ENCODE peak calls at places on chromosomes 6 and 20, in seven cellular contexts. L is body of pancreas, C is sigmoid colon, U is spleen, E is transverse colon, R is upper lobe of left lung, S is uterus. G is an unnamed sample.

GRCh38 chr6:157669747-157670216 is 153.3 kb upstream of the SNX9 start:
- DNase-seq in L (peak; percentile 49), C (peak; percentile 93), U (peak; percentile 82), E (peak; percentile 79), R (peak; percentile 88), S (peak; percentile 78), G (peak; percentile 53)

GRCh38 chr6:3956054-3956453 is 106.9 kb downstream of the FAM50B start:
- DNase-seq in L (peak; percentile 25), C (no peak), U (no peak), E (no peak), R (no peak), S (no peak), G (no peak)

GRCh38 chr20:62711703-62712101 is 3.1 kb downstream of the NTSR1 start:
- DNase-seq in L (no peak), C (peak; percentile 92), U (no peak), E (peak; percentile 34), R (peak; percentile 62), S (no peak), G (no peak)

GRCh38 chr6:47195251-47195650 is 114.5 kb downstream of the TNFRSF21 start:
- DNase-seq in L (no peak), C (peak; percentile 81), U (no peak), E (peak; percentile 28), R (no peak), S (no peak), G (no peak)

GRCh38 chr6:105179244-105180065 is at the start of gene POPDC3:
- DNase-seq in L (peak; percentile 23), C (no peak), U (no peak), E (peak; percentile 18), R (peak; percentile 82), S (no peak), G (no peak)

GRCh38 chr20:13102689-13103088 is 93.9 kb downstream of the SPTLC3 start:
- DNase-seq in L (no peak), C (no peak), U (no peak), E (peak; percentile 21), R (no peak), S (no peak), G (no peak)

GRCh38 chr6:156634971-156635371 is 142.2 kb upstream of the ARID1B start:
- DNase-seq in L (peak; percentile 13), C (no peak), U (no peak), E (no peak), R (no peak), S (no peak), G (no peak)

GRCh38 chr6:160733045-160733646 is 31.1 kb downstream of the PLG start:
- DNase-seq in L (peak; percentile 57), C (no peak), U (no peak), E (peak; percentile 13), R (no peak), S (peak; percentile 16), G (no peak)

GRCh38 chr6:157611406-157611805 is 211.6 kb upstream of the SNX9 start:
- DNase-seq in L (peak; percentile 22), C (no peak), U (no peak), E (no peak), R (no peak), S (no peak), G (no peak)

GRCh38 chr6:35736293-35736894 is 438 bp upstream of the ARMC12 start:
- DNase-seq in L (peak; percentile 81), C (peak; percentile 85), U (peak; percentile 94), E (peak; percentile 89), R (no peak), S (peak; percentile 82), G (peak; percentile 62)

GRCh38 chr6:85008311-85009015 is 244.1 kb upstream of the TBX18 start:
- DNase-seq in L (no peak), C (no peak), U (no peak), E (no peak), R (no peak), S (no peak), G (no peak)

GRCh38 chr6:44606506-44606905 is 219.0 kb downstream of the CDC5L start:
- DNase-seq in L (peak; percentile 10), C (no peak), U (no peak), E (no peak), R (no peak), S (no peak), G (peak; percentile 14)

DNA sequence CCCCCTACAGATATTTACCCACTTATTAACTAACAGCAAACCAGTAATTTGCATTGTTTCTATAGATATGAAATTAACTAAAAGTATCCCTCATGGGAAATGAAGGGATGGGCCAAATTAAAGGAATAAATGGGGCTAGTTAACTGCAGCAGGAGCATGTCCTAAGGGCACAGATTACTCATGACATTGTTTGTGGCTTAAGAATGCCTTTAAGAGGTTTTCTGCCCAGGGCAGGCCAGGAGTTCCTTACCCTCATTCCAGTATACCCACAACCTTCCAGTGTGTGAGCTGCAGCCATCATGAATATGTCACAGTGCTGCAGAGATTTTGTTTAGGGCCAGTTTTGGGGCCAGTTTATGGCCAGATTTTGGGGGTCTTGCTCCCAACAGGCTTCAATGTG is 1101.9 kb downstream of the PRIM2 start:
- DNase-seq in L (no peak), C (no peak), U (no peak), E (no peak), R (no peak), S (no peak), G (no peak)
- H3K9me3 ChIP-seq in L (no peaks in the 10 kb centered on the region), C (peaks cover 18% of the 10 kb centered on the region), U (peaks cover 84% of the 10 kb centered on the region), E (peaks cover 35% of the 10 kb centered on the region), R (peaks cover 35% of the 10 kb centered on the region), S (no peaks in the 10 kb centered on the region), G (peaks cover 18% of the 10 kb centered on the region)

DNA sequence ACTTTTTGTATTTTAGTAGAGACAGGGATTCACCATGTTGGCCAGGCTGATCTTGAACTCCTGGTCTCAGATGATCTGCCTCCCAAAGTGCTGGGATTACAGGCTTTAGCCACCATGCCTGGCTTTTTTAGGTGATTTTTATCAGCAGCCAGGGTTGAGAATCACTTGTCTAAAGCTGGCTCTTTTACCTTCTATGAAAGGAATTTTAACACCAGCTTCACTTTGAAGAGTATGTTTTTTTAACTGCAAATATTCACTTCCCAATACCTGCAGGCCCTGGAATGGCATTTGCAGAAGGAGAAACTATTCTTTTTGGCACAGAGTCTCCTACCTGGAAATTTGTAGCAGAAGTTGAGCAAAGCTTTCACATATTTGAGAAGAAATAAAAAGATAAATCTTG is 63.6 kb upstream of the NAA20 start:
- DNase-seq in L (no peak), C (no peak), U (no peak), E (no peak), R (no peak), S (no peak), G (no peak)
- TF ChIP-seq POLR2A in L (no peak), C (no peak), U (no peak), E (no peak), R (no peak), S (no peak), G (no peak)

DNA sequence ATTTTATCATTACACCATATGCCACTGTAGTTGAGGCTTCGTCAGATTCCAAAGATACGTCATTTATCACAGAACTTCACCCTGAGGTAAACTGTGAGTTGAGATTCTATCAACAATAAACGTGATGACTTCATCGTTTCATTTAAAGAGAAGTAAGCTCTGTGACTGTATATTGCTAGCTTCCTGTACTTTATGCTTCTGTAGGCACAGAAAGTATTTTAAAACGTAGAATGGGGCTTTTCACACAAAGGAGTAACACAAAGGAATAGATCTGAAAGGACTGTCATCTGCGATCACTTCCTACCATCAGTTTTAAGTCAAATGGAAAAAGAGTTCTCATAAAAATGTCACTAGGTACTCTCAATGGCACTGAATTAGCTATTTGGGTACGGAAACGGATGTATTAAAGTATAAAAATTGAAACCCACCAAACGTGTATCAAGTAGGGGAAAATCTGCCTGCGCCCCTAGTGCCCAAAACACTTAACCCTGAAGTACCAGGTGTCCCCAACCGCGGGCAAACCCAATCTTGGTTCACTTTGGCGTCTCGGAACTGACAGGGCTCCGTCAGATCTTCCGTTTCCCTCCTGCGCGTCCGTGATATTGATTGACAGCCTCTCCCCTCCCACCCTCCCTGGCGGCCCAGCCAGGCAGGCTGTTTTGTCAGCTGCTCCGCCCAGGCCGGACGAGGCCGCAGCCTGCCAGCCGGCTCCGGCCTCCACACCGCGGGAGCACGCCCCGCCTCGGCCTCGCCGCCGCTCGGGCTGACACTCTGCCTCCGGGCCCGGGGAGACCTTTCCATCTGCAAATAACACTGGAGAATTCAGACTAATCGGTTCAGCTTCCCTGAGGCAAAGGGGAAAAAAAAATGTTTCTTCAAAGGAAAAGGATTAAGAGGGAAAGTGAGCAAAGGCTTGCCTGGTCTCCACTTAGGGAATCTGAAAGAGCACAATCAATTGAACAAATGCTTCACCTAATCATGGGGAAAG is 234.7 kb upstream of the MCHR2 start:
- DNase-seq in L (peak; percentile 76), C (peak; percentile 63), U (peak; percentile 88), E (peak; percentile 77), R (peak; percentile 91), S (peak; percentile 20), G (peak; percentile 81)
- TF ChIP-seq CTCF in L (peak; percentile 5), C (no peak), U (no peak), E (no peak), R (no peak), S (no peak), G (no peak)

GRCh38 chr20:57075181-57075580 is 191.3 kb downstream of the BMP7 start:
- DNase-seq in L (no peak), C (no peak), U (no peak), E (no peak), R (no peak), S (no peak), G (no peak)
- H3K9me3 ChIP-seq in L (no peaks in the 10 kb centered on the region), C (no peaks in the 10 kb centered on the region), U (peaks cover 45% of the 10 kb centered on the region), E (peaks cover 16% of the 10 kb centered on the region), R (peaks cover 12% of the 10 kb centered on the region), S (no peaks in the 10 kb centered on the region), G (peaks cover 6% of the 10 kb centered on the region)

GRCh38 chr20:44475694-44476560 is at the start of gene TTPAL:
- DNase-seq in L (peak; percentile 94), C (peak; percentile 95), U (peak; percentile 98), E (peak; percentile 94), R (peak; percentile 98), S (peak; percentile 91), G (peak; percentile 95)
- TF ChIP-seq POLR2A in L (peak; percentile 93), C (peak; percentile 95), U (no peak), E (peak; percentile 98), R (peak; percentile 100), S (peak; percentile 97), G (peak; percentile 99)

DNA sequence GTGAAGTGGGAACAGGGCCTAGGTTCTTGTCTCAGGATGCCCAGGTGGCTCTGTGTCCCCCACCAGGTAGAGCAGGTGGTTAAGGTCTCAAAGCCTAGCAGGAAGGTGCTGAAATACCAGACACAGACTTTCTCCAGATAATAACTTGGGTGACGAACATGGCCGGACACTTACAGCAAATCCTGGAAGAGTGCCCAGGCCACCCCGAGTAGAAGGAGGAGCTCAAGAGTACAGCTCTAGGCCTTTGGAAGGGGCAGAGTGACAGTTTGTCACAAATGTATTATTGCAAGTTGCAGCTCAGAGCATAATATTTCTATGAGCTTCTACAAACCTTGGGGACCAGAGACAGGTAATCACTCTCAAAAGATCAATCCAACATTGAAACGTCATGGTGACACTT is 251.6 kb upstream of the SOX4 start:
- DNase-seq in L (no peak), C (no peak), U (no peak), E (no peak), R (no peak), S (no peak), G (no peak)
- TF ChIP-seq CTCF in L (no peak), C (no peak), U (no peak), E (no peak), R (no peak), S (no peak), G (no peak)

DNA sequence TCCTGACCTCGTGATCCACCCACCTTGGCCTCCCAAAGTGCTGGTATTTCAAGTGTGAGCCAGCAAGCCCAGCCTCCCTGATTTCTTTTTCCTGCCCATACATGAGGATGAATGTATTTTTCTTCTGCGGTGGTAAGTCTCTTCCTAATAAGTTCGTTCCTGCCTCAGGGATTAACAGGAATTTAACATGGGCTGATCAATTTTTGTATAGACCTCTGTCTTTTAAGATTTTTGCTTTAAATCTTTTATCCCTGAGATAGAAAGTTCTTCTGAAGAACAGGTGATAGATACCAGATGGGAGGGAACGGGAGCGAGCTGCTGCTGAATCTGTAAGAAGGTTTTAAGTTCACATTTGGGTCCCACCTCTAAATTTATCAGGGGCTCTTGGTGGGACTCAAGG is 7.0 kb upstream of the ZNFX1 start:
- DNase-seq in L (no peak), C (no peak), U (no peak), E (no peak), R (no peak), S (no peak), G (no peak)
- H3K9me3 ChIP-seq in L (no peaks in the 10 kb centered on the region), C (peaks cover 21% of the 10 kb centered on the region), U (peaks cover 87% of the 10 kb centered on the region), E (peaks cover 36% of the 10 kb centered on the region), R (peaks cover 65% of the 10 kb centered on the region), S (no peaks in the 10 kb centered on the region), G (no peaks in the 10 kb centered on the region)

G was measured in right lobe of liver.